ENCODE peak calls at places on chromosomes 2 and 18, in eight cellular contexts. T is HCT116, Q is HepG2, C is HL-60, F is transverse colon, X is stomach, P is endothelial cell of umbilical vein, K is SK-N-SH. N is an unnamed sample.
A peak's percentile ranks its signal among the peaks of the same experiment; 100 is the strongest.

GRCh38 chr2:170721678-170722077 is 6.5 kb downstream of the SP5 start:
- DNase-seq in T (no peak), Q (no peak), C (no peak), F (no peak), X (no peak), P (no peak), K (no peak), N (no peak)

GRCh38 chr2:11784747-11785610 is 38.5 kb downstream of the LPIN1 start:
- DNase-seq in T (no peak), Q (no peak), C (no peak), F (peak; percentile 26), X (peak; percentile 47), P (peak; percentile 49), K (peak; percentile 91), N (peak; percentile 83)

GRCh38 chr2:85503611-85504433 is 35.1 kb upstream of the MAT2A start:
- DNase-seq in T (no peak), Q (no peak), C (no peak), F (no peak), X (no peak), P (peak; percentile 33), K (no peak), N (no peak)

GRCh38 chr2:232697807-232698110 is 628 bp downstream of the GIGYF2 start:
- DNase-seq in T (no peak), Q (no peak), C (no peak), F (no peak), X (no peak), P (no peak), K (no peak), N (no peak)

GRCh38 chr2:43123981-43124666 is 102.3 kb downstream of the ZFP36L2 start:
- DNase-seq in T (no peak), Q (no peak), C (no peak), F (no peak), X (no peak), P (no peak), K (no peak), N (peak; percentile 75)

GRCh38 chr2:205684871-205685313 is 2.6 kb downstream of the NRP2 start:
- DNase-seq in T (no peak), Q (no peak), C (no peak), F (no peak), X (no peak), P (peak; percentile 72), K (no peak), N (no peak)

GRCh38 chr2:127379712-127380355 is 7.9 kb downstream of the MAP3K2 start:
- DNase-seq in T (no peak), Q (no peak), C (no peak), F (no peak), X (no peak), P (no peak), K (no peak), N (no peak)

GRCh38 chr2:61420986-61421546 is 49.8 kb downstream of the USP34 start:
- DNase-seq in T (no peak), Q (no peak), C (no peak), F (no peak), X (no peak), P (no peak), K (no peak), N (no peak)

GRCh38 chr2:162989507-162989906 is 150.9 kb upstream of the KCNH7 start:
- DNase-seq in T (no peak), Q (no peak), C (no peak), F (no peak), X (no peak), P (no peak), K (no peak), N (no peak)

GRCh38 chr2:182642328-182642727 is 73.7 kb upstream of the DNAJC10 start:
- DNase-seq in T (peak; percentile 63), Q (peak; percentile 11), C (peak; percentile 2), F (peak; percentile 41), X (peak; percentile 33), P (peak; percentile 56), K (peak; percentile 41), N (peak; percentile 90)

GRCh38 chr2:88334418-88334817 is 118.1 kb downstream of the FOXI3 start:
- DNase-seq in T (no peak), Q (no peak), C (no peak), F (no peak), X (no peak), P (no peak), K (no peak), N (no peak)

GRCh38 chr2:118737690-118738089 is 109.8 kb downstream of the EN1 start:
- DNase-seq in T (no peak), Q (no peak), C (no peak), F (no peak), X (no peak), P (no peak), K (no peak), N (no peak)

GRCh38 chr2:185201063-185201462 is 537.5 kb upstream of the FSIP2 start:
- DNase-seq in T (no peak), Q (no peak), C (no peak), F (no peak), X (no peak), P (no peak), K (no peak), N (no peak)

GRCh38 chr2:239179851-239180371 is 220.9 kb downstream of the HDAC4 start:
- DNase-seq in T (no peak), Q (no peak), C (no peak), F (no peak), X (no peak), P (no peak), K (no peak), N (peak; percentile 71)

GRCh38 chr2:101972621-101973434 is 18.9 kb upstream of the IL1R2 start:
- DNase-seq in T (no peak), Q (no peak), C (peak; percentile 47), F (no peak), X (no peak), P (no peak), K (no peak), N (no peak)

GRCh38 chr2:220394433-220394832 is 767.0 kb downstream of the SLC4A3 start:
- DNase-seq in T (no peak), Q (no peak), C (no peak), F (no peak), X (no peak), P (no peak), K (no peak), N (no peak)

GRCh38 chr2:19802088-19802806 is 99.5 kb downstream of the TTC32 start:
- DNase-seq in T (no peak), Q (no peak), C (no peak), F (no peak), X (no peak), P (no peak), K (no peak), N (no peak)

GRCh38 chr18:44098551-44099098 is 582.1 kb upstream of the SETBP1 start:
- DNase-seq in T (no peak), Q (no peak), C (no peak), F (peak; percentile 12), X (no peak), P (peak; percentile 53), K (no peak), N (no peak)

GRCh38 chr2:149050188-149050587 is 11.7 kb downstream of the LYPD6B start:
- DNase-seq in T (no peak), Q (no peak), C (peak; percentile 5), F (no peak), X (no peak), P (no peak), K (no peak), N (no peak)

GRCh38 chr2:154402138-154402714 is 296.3 kb upstream of the KCNJ3 start:
- DNase-seq in T (peak; percentile 43), Q (peak; percentile 53), C (no peak), F (no peak), X (no peak), P (peak; percentile 33), K (peak; percentile 16), N (no peak)

GRCh38 chr2:121596221-121597080 is 52.8 kb downstream of the CLASP1 start:
- DNase-seq in T (peak; percentile 33), Q (peak; percentile 67), C (peak; percentile 86), F (peak; percentile 11), X (no peak), P (peak; percentile 81), K (peak; percentile 50), N (peak; percentile 79)
- TF ChIP-seq POLR2AphosphoS5 in T (no peak), Q (no peak), C (peak; percentile 43), F (no peak), X (peak; percentile 26), P (no peak), K (no peak), N (no peak)

DNA sequence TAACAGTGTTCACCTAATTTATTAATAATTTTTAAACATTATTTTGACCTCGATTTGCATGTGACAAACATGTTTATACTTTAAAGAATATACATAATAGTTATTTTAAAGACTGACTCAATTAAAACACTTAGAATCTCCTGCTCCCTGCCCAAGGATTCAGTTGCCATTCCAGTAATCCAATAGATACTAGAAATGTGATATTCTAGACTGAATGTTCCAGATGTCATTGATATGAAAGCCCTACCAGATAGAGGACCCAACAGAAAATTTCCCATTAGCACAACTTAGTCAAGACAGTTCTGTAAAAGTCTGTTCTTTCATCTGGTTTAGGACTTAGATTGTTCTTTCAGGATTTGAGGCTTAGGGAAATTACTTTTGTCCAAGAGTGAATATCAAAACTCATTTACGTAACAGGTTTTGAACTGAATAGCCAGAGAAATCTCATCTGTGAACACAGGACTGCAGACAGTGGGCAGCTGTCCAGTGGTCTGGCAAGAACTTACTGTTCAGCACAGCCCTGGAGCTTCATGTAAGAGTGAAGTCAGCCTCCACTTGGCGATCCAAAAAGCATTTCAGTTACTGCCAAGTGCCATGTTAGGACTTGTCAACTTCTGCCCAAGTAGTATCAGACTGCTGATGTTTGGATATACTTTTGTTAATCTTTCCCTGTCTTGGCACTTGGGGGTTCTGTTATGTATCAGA is 77.5 kb downstream of the OSBPL6 start:
- DNase-seq in T (no peak), Q (no peak), C (no peak), F (peak; percentile 26), X (no peak), P (no peak), K (no peak), N (no peak)
- TF ChIP-seq POLR2AphosphoS5 in T (no peak), Q (no peak), C (no peak), F (no peak), X (peak; percentile 32), P (no peak), K (no peak), N (no peak)

DNA sequence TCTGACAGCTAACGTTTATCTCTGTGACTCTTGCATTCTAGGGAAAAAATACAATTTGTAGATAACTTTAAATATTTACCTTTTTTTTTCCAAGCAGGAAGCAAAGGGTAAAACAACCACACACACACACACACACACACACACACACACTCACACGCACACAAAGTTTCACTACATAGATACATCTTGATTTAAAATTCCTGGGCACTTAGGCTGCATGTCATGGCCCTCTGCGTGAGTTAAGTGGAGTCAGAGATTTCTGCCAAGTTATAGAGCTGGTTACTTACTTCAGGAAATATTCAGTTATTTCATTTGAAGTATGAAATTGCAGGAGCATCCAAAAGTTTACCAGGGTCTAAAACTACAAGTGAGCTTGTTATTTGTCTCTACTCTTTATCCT is 612.0 kb downstream of the IRS1 start:
- DNase-seq in T (no peak), Q (no peak), C (no peak), F (no peak), X (no peak), P (no peak), K (no peak), N (no peak)
- TF ChIP-seq POLR2AphosphoS5 in T (no peak), Q (no peak), C (no peak), F (no peak), X (no peak), P (no peak), K (no peak), N (no peak)

DNA sequence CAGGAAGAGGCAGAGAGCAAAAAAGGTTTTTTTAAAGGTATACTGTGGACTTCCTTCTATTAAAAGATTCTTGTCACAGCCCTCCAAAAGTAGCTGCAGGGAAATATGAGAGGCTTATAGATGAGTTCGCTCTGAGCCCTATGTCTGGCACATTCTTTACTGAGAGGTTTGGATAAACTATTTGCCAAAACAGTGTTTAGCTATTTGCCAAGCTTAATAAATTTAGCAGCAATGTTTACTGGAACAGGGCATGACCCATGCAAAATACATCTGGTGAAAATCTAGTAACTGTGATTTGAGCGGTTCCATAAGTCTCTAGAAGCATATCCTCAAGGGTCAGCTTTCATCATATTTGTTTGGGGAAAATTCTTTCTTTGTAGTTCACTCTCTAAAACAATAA is 1696.7 kb upstream of the PIK3C3 start:
- DNase-seq in T (no peak), Q (no peak), C (no peak), F (no peak), X (no peak), P (no peak), K (no peak), N (no peak)
- TF ChIP-seq POLR2AphosphoS5 in T (no peak), Q (no peak), C (no peak), F (peak; percentile 41), X (no peak), P (no peak), K (no peak), N (no peak)